ENCODE peak calls at places on chromosomes 7 and 10, in eight cellular contexts. K is tibial artery; F is cardiac muscle cell; N is sigmoid colon; I is A549; T is naive thymus-derived CD4-positive, alpha-beta T cell; S is neuronal stem cell; R is PC-9. O is an unnamed sample.
A peak's percentile ranks its signal among the peaks of the same experiment; 100 is the strongest.

GRCh38 chr7:136009488-136010079 is 32.4 kb upstream of the MTPN start:
- DNase-seq in S (peak; percentile 35), T (peak; percentile 40), I (peak; percentile 15), R (no peak), K (no peak), F (peak; percentile 78), N (no peak), O (no peak)

GRCh38 chr7:47047384-47047783 is 534.5 kb downstream of the TNS3 start:
- DNase-seq in I (no peak), N (no peak), R (no peak), F (no peak), T (no peak), K (no peak), S (no peak), O (no peak)

GRCh38 chr10:22573820-22574569 is 140.4 kb downstream of the PIP4K2A start:
- DNase-seq in R (no peak), N (no peak), S (no peak), I (peak; percentile 16), T (peak; percentile 16), F (no peak), K (no peak), O (peak; percentile 3)

GRCh38 chr7:105319578-105319977 is 69.1 kb downstream of the SRPK2 start:
- DNase-seq in I (no peak), N (no peak), S (no peak), K (no peak), F (no peak), T (no peak), R (no peak), O (no peak)

GRCh38 chr7:75638607-75639070 is 100.1 kb downstream of the HIP1 start:
- DNase-seq in I (no peak), R (peak; percentile 55), N (peak; percentile 74), K (peak; percentile 82), S (peak; percentile 63), T (no peak), F (peak; percentile 78), O (no peak)

GRCh38 chr7:33196194-33196593 is 66.8 kb downstream of the BBS9 start:
- DNase-seq in I (no peak), R (no peak), T (no peak), K (no peak), S (no peak), F (peak; percentile 30), N (no peak), O (no peak)

GRCh38 chr7:102321351-102322201 is 34.7 kb downstream of the SPDYE6 start:
- DNase-seq in F (no peak), T (no peak), K (peak; percentile 54), I (no peak), S (no peak), R (no peak), N (no peak), O (no peak)

GRCh38 chr7:132112632-132113031 is 463.6 kb downstream of the PLXNA4 start:
- DNase-seq in I (no peak), R (no peak), F (no peak), T (no peak), S (no peak), K (no peak), N (no peak), O (no peak)

GRCh38 chr10:6678211-6678803 is 98.2 kb upstream of the PRKCQ start:
- DNase-seq in R (peak; percentile 35), K (peak; percentile 65), N (no peak), T (peak; percentile 40), F (peak; percentile 71), I (peak; percentile 44), S (peak; percentile 50), O (peak; percentile 58)

GRCh38 chr7:77798394-77799077 is at the start of the genes PHTF2 and TMEM60:
- DNase-seq in K (peak; percentile 100), R (peak; percentile 100), S (peak; percentile 99), N (peak; percentile 99), I (peak; percentile 97), F (peak; percentile 99), T (peak; percentile 95), O (peak; percentile 95)

GRCh38 chr10:43352951-43353350 is 18.5 kb upstream of the FXYD4 start:
- DNase-seq in T (no peak), N (no peak), S (no peak), K (no peak), F (no peak), I (no peak), R (no peak), O (no peak)

GRCh38 chr7:322111-322671 is 32.2 kb downstream of the FOXL3 start:
- DNase-seq in K (no peak), S (peak; percentile 74), T (peak; percentile 85), I (peak; percentile 49), N (no peak), F (peak; percentile 77), R (peak; percentile 92), O (peak; percentile 82)

GRCh38 chr7:99081209-99081608 is 62.7 kb downstream of the SMURF1 start:
- DNase-seq in T (no peak), S (no peak), K (no peak), N (no peak), R (no peak), I (no peak), F (no peak), O (no peak)

GRCh38 chr7:26038201-26038990 is 113.6 kb upstream of the NFE2L3 start:
- DNase-seq in S (no peak), I (no peak), R (no peak), K (no peak), N (no peak), T (no peak), F (peak; percentile 78), O (no peak)

GRCh38 chr10:3512263-3512662 is 272.7 kb downstream of the KLF6 start:
- DNase-seq in I (no peak), R (no peak), K (no peak), S (no peak), N (no peak), F (no peak), T (no peak), O (no peak)

DNA sequence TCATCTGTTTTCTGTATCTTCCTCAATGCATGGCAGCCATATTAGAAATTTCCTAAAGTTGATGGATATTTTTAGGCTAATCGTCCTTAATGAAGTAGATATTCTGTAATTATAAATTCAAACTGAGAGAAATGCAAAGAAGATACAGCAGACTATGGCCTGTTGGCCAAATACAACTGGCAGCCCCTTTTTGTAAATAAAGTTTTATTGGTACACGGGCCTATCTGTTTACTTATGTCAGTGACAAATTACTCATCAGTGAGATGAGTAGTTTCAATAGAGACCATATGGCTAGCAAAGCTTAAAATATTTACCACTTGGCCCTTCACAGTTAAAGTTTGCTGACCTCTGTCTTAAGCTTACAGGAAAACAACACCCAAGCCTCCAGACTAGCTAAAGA is 112.3 kb downstream of the HTR7 start:
- DNase-seq in I (no peak), K (no peak), N (no peak), F (no peak), T (no peak), S (no peak), R (no peak), O (no peak)
- H3K9me3 ChIP-seq in I (no peaks in the 10 kb centered on the region), K (no peaks in the 10 kb centered on the region), N (no peaks in the 10 kb centered on the region), F (no peaks in the 10 kb centered on the region), T (no peaks in the 10 kb centered on the region), S (no peaks in the 10 kb centered on the region), R (no peaks in the 10 kb centered on the region), O (no peaks in the 10 kb centered on the region)

DNA sequence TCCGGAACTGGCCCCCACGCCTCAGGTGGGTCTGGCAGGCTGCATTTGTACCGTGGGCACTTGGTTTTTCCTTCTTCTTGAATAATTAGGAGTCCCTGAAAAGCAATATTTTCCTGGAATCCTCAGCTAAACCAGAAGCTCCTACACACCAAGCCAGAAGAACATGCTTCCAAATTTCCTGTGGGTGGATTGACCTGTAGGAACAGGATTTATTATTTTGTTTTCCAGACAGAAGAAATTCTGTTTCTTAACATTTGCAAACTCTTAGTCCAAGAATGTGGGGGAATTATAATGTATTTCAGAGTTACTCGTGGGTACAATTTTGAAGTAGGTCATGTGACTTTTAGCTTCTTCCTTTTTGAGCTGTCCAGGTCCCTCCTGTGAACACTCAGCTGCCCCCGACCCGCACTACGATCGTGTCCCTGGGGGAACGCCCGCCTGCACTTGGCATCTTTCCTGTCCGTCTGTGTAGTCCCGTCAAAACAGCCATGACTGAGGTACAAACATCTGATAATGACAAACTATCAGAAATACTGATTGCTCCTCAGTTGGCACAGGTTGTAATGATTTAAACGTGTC is 27.7 kb upstream of the VIPR2 start:
- DNase-seq in S (no peak), K (no peak), R (no peak), F (no peak), T (no peak), I (no peak), N (no peak), O (no peak)
- H3K9me3 ChIP-seq in S (no peaks in the 10 kb centered on the region), K (no peaks in the 10 kb centered on the region), R (no peaks in the 10 kb centered on the region), F (no peaks in the 10 kb centered on the region), T (peaks cover 3% of the 10 kb centered on the region), I (peaks cover 7% of the 10 kb centered on the region), N (no peaks in the 10 kb centered on the region), O (peaks cover 3% of the 10 kb centered on the region)

GRCh38 chr10:101760510-101760909 is 15.4 kb downstream of the FGF8 start:
- DNase-seq in K (no peak), F (no peak), T (no peak), I (no peak), R (no peak), S (no peak), N (peak; percentile 33), O (no peak)

GRCh38 chr10:101763141-101763540 is 12.8 kb downstream of the FGF8 start:
- DNase-seq in F (no peak), T (no peak), R (no peak), K (no peak), I (no peak), N (peak; percentile 55), S (no peak), O (no peak)

GRCh38 chr10:101759354-101760247 is 16.3 kb downstream of the FGF8 start:
- DNase-seq in I (no peak), R (no peak), F (no peak), T (no peak), K (no peak), S (no peak), N (peak; percentile 35), O (no peak)

GRCh38 chr10:101762736-101763135 is 13.2 kb downstream of the FGF8 start:
- DNase-seq in N (no peak), S (no peak), I (no peak), R (no peak), T (no peak), F (no peak), K (no peak), O (no peak)

DNA sequence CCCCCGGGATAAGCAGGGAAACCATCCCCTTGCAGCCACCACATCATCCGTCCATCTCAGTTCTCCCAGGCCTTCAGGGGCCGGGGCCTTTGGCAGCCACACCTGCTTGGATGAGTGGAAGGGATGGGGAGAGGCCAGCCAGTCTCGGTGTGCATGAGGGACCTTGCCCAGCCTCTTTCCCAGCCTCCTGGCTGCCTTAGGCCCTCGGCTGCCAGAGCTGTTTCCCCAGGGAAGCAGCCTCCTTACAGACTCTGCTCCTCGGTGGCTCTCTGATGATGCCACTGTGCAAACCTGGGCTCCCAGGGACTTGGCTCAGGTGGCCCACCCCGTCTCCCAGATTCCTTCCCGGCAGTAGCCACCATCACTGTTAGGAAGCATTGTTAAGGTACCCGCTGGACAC is 14.7 kb downstream of the FGF8 start:
- DNase-seq in T (no peak), F (no peak), R (no peak), S (no peak), K (no peak), N (no peak), I (no peak), O (no peak)
- H3K9me3 ChIP-seq in T (no peaks in the 10 kb centered on the region), F (no peaks in the 10 kb centered on the region), R (no peaks in the 10 kb centered on the region), S (no peaks in the 10 kb centered on the region), K (no peaks in the 10 kb centered on the region), N (no peaks in the 10 kb centered on the region), I (no peaks in the 10 kb centered on the region), O (no peaks in the 10 kb centered on the region)

DNA sequence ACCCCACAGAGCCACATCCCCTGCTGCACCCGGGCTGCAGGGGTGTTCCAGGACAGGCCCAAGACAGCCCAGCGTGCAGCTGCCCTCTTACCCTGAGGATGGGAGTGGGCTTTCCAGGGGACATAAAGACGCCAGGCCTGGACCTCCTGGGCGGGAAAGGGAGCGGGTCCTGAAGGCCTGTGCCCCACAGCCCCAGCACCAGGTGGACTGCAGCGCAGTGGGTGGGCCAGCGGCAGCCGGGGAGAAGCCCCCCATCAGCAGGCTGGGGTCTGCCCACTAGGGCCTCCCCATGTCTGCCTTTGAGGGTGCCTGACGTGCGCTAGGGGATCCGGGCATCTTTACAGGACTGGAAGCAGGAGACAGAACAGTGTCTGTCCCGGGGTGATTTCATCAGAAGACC is 22.6 kb upstream of the ZNF735 start:
- DNase-seq in F (no peak), N (no peak), T (no peak), S (no peak), I (no peak), R (no peak), K (no peak), O (no peak)
- H3K9me3 ChIP-seq in F (no peaks in the 10 kb centered on the region), N (no peaks in the 10 kb centered on the region), T (no peaks in the 10 kb centered on the region), S (no peaks in the 10 kb centered on the region), I (peaks cover 8% of the 10 kb centered on the region), R (no peaks in the 10 kb centered on the region), K (no peaks in the 10 kb centered on the region), O (no peaks in the 10 kb centered on the region)

O was measured in CD8-positive, alpha-beta memory T cell.